ENCODE peak calls at places on chromosome 9, in seven cellular contexts. T is WTC11, D is keratinocyte, R is hepatocyte, G is A549, L is psoas muscle, U is ovary. K is an unnamed sample.

GRCh38 chr9:127802576-127803443 is at the start of gene FPGS:
- DNase-seq in T (peak), D (no peak), R (peak), G (peak), L (peak), U (peak), K (peak)

GRCh38 chr9:106755727-106756126 is 107.2 kb upstream of the ZNF462 start:
- DNase-seq in T (no peak), D (no peak), R (peak), G (no peak), L (peak), U (no peak), K (no peak)

GRCh38 chr9:22446950-22447606 is 454 bp downstream of the DMRTA1 start:
- DNase-seq in T (peak), D (no peak), R (peak), G (peak), L (peak), U (peak), K (peak)

GRCh38 chr9:69065660-69066059 is 30.1 kb downstream of the FXN start:
- DNase-seq in T (no peak), D (no peak), R (no peak), G (no peak), L (no peak), U (no peak), K (no peak)

GRCh38 chr9:71729816-71730526 is 38.3 kb downstream of the CEMIP2 start:
- DNase-seq in T (no peak), D (no peak), R (no peak), G (no peak), L (no peak), U (no peak), K (no peak)

GRCh38 chr9:114656301-114656700 is 1.3 kb downstream of the TEX53 start:
- DNase-seq in T (no peak), D (no peak), R (no peak), G (no peak), L (no peak), U (no peak), K (no peak)

GRCh38 chr9:18490591-18491370 is 16.8 kb downstream of the ADAMTSL1 start:
- DNase-seq in T (no peak), D (peak), R (no peak), G (no peak), L (no peak), U (no peak), K (no peak)

GRCh38 chr9:133593587-133593986 is 15.6 kb downstream of the FAM163B start:
- DNase-seq in T (no peak), D (no peak), R (no peak), G (no peak), L (no peak), U (no peak), K (no peak)

GRCh38 chr9:138061631-138062030 is 184.0 kb downstream of the CACNA1B start:
- DNase-seq in T (no peak), D (no peak), R (no peak), G (no peak), L (no peak), U (no peak), K (no peak)

GRCh38 chr9:133304158-133304470 is 29.1 kb upstream of the ABO start:
- DNase-seq in T (no peak), D (no peak), R (no peak), G (no peak), L (no peak), U (no peak), K (no peak)

GRCh38 chr9:29212590-29213373 is 1639.5 kb upstream of the C9orf72 start:
- DNase-seq in T (peak), D (no peak), R (peak), G (peak), L (peak), U (no peak), K (peak)

GRCh38 chr9:77291714-77292113 is 114.4 kb downstream of the VPS13A start:
- DNase-seq in T (no peak), D (no peak), R (peak), G (peak), L (no peak), U (no peak), K (no peak)

GRCh38 chr9:130225071-130225470 is 40.5 kb upstream of the HMCN2 start:
- DNase-seq in T (no peak), D (no peak), R (no peak), G (no peak), L (no peak), U (no peak), K (no peak)

GRCh38 chr9:111633389-111633736 is 2.2 kb downstream of the DNAJC25 start:
- DNase-seq in T (no peak), D (no peak), R (no peak), G (no peak), L (no peak), U (no peak), K (no peak)

GRCh38 chr9:21141427-21141882 is at the start of gene IFNW1:
- DNase-seq in T (no peak), D (no peak), R (no peak), G (peak), L (no peak), U (no peak), K (no peak)

GRCh38 chr9:136297766-136298735 is 5.8 kb downstream of the CCDC187 start:
- DNase-seq in T (no peak), D (no peak), R (no peak), G (no peak), L (peak), U (no peak), K (no peak)

GRCh38 chr9:136299116-136299515 is 4.8 kb downstream of the CCDC187 start:
- DNase-seq in T (no peak), D (no peak), R (no peak), G (no peak), L (no peak), U (no peak), K (no peak)

GRCh38 chr9:136296434-136297015 is 7.4 kb downstream of the CCDC187 start:
- DNase-seq in T (no peak), D (no peak), R (no peak), G (no peak), L (peak), U (no peak), K (no peak)

GRCh38 chr9:136295537-136296433 is 8.1 kb downstream of the CCDC187 start:
- DNase-seq in T (no peak), D (no peak), R (no peak), G (no peak), L (peak), U (no peak), K (no peak)

DNA sequence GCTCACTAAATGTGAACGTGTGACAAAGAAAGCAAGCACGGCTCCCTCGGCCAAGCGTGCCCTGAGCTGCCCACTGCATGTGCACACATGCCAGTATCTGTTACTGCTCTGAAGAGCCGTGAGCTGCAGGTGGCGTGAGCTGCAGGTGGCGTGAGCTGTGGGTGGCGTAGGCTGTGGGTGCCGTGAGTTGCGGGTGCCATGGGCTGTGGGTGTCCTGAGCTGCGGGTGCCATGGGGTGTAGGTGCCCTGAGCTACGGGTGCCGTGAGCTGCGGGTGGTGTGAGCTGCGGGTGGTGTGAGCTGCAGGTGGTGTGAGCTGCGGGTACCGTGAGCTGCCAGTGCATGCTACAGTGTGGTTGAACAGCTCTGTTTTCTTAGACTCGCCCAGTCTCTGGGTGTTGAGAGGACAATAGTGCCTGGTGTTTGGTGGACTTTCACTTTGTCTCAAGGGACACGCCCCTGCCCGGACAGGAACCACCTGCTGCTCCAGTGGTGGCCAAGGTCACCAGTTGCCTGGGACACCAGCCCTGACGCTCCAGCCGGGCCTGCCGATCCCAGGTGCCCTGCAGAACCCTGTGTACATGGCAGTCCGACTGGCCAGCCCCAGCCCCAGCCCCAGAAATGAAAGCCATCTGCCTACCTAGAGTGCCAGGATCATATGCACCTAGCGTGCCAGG is 6.7 kb downstream of the CCDC187 start:
- DNase-seq in T (no peak), D (peak), R (no peak), G (no peak), L (peak), U (no peak), K (no peak)
- TF ChIP-seq CTCF in T (no peak), D (no peak), R (no peak), G (no peak), L (no peak), U (no peak), K (no peak)

GRCh38 chr9:34374339-34374738 is 2.4 kb downstream of the MYORG start:
- DNase-seq in T (no peak), D (no peak), R (no peak), G (no peak), L (no peak), U (no peak), K (no peak)

GRCh38 chr9:34374905-34375552 is 1.7 kb downstream of the MYORG start:
- DNase-seq in T (peak), D (no peak), R (peak), G (peak), L (no peak), U (no peak), K (no peak)

GRCh38 chr9:34377402-34377741 is 674 bp upstream of the MYORG start:
- DNase-seq in T (peak), D (no peak), R (peak), G (no peak), L (peak), U (peak), K (peak)

GRCh38 chr9:34376596-34377401 is at the start of gene MYORG:
- DNase-seq in T (peak), D (peak), R (peak), G (peak), L (peak), U (peak), K (peak)

DNA sequence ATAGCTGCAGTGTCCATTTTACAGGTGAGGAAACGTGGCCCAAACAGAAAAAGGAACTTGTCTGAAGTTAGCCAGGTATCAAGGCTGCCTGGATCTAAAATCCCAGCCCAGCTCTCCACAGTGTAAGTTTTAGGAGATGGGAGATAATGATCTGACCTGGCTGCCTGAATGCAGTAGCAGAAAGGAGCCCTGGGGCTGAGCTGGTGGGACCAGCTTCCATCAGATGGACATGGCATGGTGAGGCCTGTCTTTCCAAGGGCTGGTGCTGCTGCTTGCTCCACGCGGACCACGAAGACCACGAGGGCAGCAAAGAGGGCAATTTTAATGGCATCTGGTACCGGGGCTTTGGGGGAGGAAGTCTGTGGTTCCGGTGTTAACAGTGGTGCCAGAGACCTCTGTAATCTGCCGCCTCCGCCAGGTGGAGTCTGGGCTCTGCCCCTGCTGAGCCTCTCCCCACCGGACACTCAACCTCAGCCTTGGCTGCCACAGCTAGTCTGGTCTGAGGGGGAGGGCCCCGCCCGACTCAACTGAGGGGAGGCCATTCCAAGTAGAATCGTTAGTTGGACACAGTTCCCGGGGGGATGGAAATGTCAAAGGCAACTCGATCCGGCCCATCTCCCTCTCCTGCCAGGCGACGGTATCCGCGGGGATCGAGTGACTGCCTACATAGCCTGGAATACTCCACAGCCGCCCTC is 650 bp downstream of the MYORG start:
- DNase-seq in T (peak), D (no peak), R (peak), G (peak), L (peak), U (peak), K (no peak)
- TF ChIP-seq CTCF in T (no peak), D (no peak), R (no peak), G (peak), L (peak), U (no peak), K (peak)

GRCh38 chr9:2622361-2623045 is 916 bp downstream of the VLDLR start:
- DNase-seq in T (peak), D (no peak), R (peak), G (no peak), L (peak), U (peak), K (peak)
- TF ChIP-seq CTCF in T (no peak), D (peak), R (no peak), G (no peak), L (no peak), U (no peak), K (no peak)

GRCh38 chr9:89613912-89614311 is 9.1 kb downstream of the GADD45G start:
- DNase-seq in T (no peak), D (no peak), R (no peak), G (no peak), L (no peak), U (no peak), K (no peak)
- TF ChIP-seq CTCF in T (no peak), D (no peak), R (no peak), G (no peak), L (no peak), U (no peak), K (no peak)

DNA sequence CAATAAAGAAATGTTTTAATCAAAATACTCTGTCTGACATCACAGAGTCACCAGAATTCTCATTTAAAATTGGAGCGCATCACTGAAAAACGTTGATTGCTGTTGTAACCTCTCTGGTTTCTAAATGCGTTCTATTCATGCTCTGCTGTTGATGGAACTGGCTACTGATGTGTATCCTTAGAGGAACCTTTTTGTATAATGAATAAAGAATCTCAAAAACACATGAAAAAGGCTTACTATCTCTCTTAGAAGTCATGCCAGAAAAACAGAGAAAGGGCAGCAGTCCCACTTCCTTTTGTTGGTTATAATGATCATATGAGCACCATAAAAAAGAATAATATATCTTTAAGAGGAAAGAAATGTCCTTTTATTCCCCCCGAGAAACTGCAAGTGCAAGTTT is 615.5 kb downstream of the TLE1 start:
- DNase-seq in T (no peak), D (no peak), R (no peak), G (no peak), L (no peak), U (no peak), K (no peak)
- TF ChIP-seq CTCF in T (no peak), D (no peak), R (no peak), G (no peak), L (no peak), U (no peak), K (no peak)

GRCh38 chr9:7234144-7234543 is 476.4 kb downstream of the KDM4C start:
- DNase-seq in T (peak), D (no peak), R (peak), G (peak), L (no peak), U (no peak), K (no peak)
- TF ChIP-seq CTCF in T (peak), D (peak), R (peak), G (peak), L (peak), U (no peak), K (peak)

GRCh38 chr9:120888626-120889025 is 11.6 kb upstream of the PHF19 start:
- DNase-seq in T (no peak), D (no peak), R (no peak), G (no peak), L (no peak), U (no peak), K (no peak)

GRCh38 chr9:120885459-120885858 is 8.5 kb upstream of the PHF19 start:
- DNase-seq in T (no peak), D (no peak), R (no peak), G (no peak), L (no peak), U (no peak), K (no peak)

GRCh38 chr9:120883608-120883996 is 6.6 kb upstream of the PHF19 start:
- DNase-seq in T (no peak), D (no peak), R (no peak), G (no peak), L (no peak), U (no peak), K (no peak)

GRCh38 chr9:120885968-120886367 is 9.0 kb upstream of the PHF19 start:
- DNase-seq in T (no peak), D (no peak), R (no peak), G (no peak), L (no peak), U (no peak), K (no peak)

GRCh38 chr9:120886490-120886967 is 9.5 kb upstream of the PHF19 start:
- DNase-seq in T (no peak), D (no peak), R (no peak), G (no peak), L (peak), U (no peak), K (no peak)
- TF ChIP-seq CTCF in T (no peak), D (no peak), R (no peak), G (no peak), L (no peak), U (no peak), K (no peak)